ENCODE peak calls at places on chromosomes 13 and 19, in nine cellular contexts. U is heart right ventricle, F is OCI-LY7, E is hepatocyte, G is DND-41, K is stomach, Y is ascending aorta, O is uterus, D is cardiac muscle cell. S is an unnamed sample.
A peak's percentile ranks its signal among the peaks of the same experiment; 100 is the strongest.

GRCh38 chr19:13094285-13094595 is 8.4 kb downstream of the LYL1 start:
- DNase-seq in U (no peak), F (no peak), E (no peak), G (no peak), K (no peak), Y (peak; percentile 67), O (peak; percentile 46), D (no peak), S (no peak)

GRCh38 chr19:29259153-29259552 is 46.2 kb upstream of the UQCRFS1 start:
- DNase-seq in U (no peak), F (peak; percentile 18), E (no peak), G (peak; percentile 7), K (no peak), Y (no peak), O (no peak), D (no peak), S (peak; percentile 32)

GRCh38 chr13:36192166-36192565 is 22.2 kb downstream of the SOHLH2 start:
- DNase-seq in U (no peak), F (no peak), E (no peak), G (no peak), K (no peak), Y (no peak), O (no peak), D (peak; percentile 9), S (peak; percentile 41)

GRCh38 chr13:106523566-106523965 is 11.9 kb downstream of the EFNB2 start:
- DNase-seq in U (no peak), F (no peak), E (no peak), G (no peak), K (no peak), Y (no peak), O (no peak), D (peak; percentile 44), S (no peak)

GRCh38 chr13:113671066-113672001 is 4.3 kb downstream of the GRK1 start:
- DNase-seq in U (no peak), F (no peak), E (no peak), G (no peak), K (peak; percentile 23), Y (peak; percentile 53), O (peak; percentile 11), D (no peak), S (no peak)

GRCh38 chr19:8473652-8474476 is 28.6 kb downstream of the PRAM1 start:
- DNase-seq in U (no peak), F (peak; percentile 84), E (no peak), G (no peak), K (no peak), Y (no peak), O (no peak), D (no peak), S (no peak)

GRCh38 chr19:48417436-48417835 is 24.0 kb downstream of the GRIN2D start:
- DNase-seq in U (no peak), F (no peak), E (no peak), G (no peak), K (no peak), Y (no peak), O (no peak), D (no peak), S (no peak)

GRCh38 chr13:35926859-35927530 is 204.2 kb downstream of the DCLK1 start:
- DNase-seq in U (no peak), F (no peak), E (no peak), G (no peak), K (no peak), Y (no peak), O (peak; percentile 47), D (peak; percentile 17), S (no peak)

GRCh38 chr19:11111117-11111770 is 22.0 kb downstream of the LDLR start:
- DNase-seq in U (no peak), F (no peak), E (no peak), G (no peak), K (no peak), Y (no peak), O (no peak), D (no peak), S (no peak)

GRCh38 chr13:101892296-101892695 is 439.8 kb downstream of the ITGBL1 start:
- DNase-seq in U (no peak), F (no peak), E (no peak), G (no peak), K (no peak), Y (no peak), O (no peak), D (no peak), S (no peak)

GRCh38 chr19:9498183-9498902 is at the start of gene ZNF560:
- DNase-seq in U (no peak), F (no peak), E (no peak), G (no peak), K (no peak), Y (no peak), O (no peak), D (peak; percentile 41), S (peak; percentile 47)

GRCh38 chr19:10603084-10603872 is 16.2 kb upstream of the AP1M2 start:
- DNase-seq in U (peak; percentile 67), F (peak; percentile 94), E (peak; percentile 29), G (peak; percentile 89), K (peak; percentile 57), Y (peak; percentile 86), O (peak; percentile 27), D (peak; percentile 29), S (peak; percentile 56)

GRCh38 chr13:95788100-95788463 is 111.1 kb downstream of the DNAJC3 start:
- DNase-seq in U (no peak), F (no peak), E (no peak), G (no peak), K (no peak), Y (no peak), O (no peak), D (no peak), S (no peak)

GRCh38 chr13:95787356-95788099 is 110.6 kb downstream of the DNAJC3 start:
- DNase-seq in U (no peak), F (no peak), E (no peak), G (no peak), K (no peak), Y (no peak), O (no peak), D (no peak), S (no peak)

GRCh38 chr13:95784161-95784880 is 107.4 kb downstream of the DNAJC3 start:
- DNase-seq in U (no peak), F (no peak), E (peak; percentile 56), G (no peak), K (no peak), Y (no peak), O (no peak), D (peak; percentile 90), S (no peak)

GRCh38 chr13:95783747-95784146 is 106.8 kb downstream of the DNAJC3 start:
- DNase-seq in U (no peak), F (no peak), E (no peak), G (no peak), K (no peak), Y (no peak), O (no peak), D (no peak), S (peak; percentile 32)

GRCh38 chr13:95784891-95785290 is 108.0 kb downstream of the DNAJC3 start:
- DNase-seq in U (no peak), F (no peak), E (no peak), G (no peak), K (no peak), Y (no peak), O (no peak), D (peak; percentile 49), S (no peak)
- TF ChIP-seq CTCF in U (no peak), F (no peak), E (no peak), G (no peak), K (no peak), Y (no peak), O (no peak), D (no peak), S (no peak)

DNA sequence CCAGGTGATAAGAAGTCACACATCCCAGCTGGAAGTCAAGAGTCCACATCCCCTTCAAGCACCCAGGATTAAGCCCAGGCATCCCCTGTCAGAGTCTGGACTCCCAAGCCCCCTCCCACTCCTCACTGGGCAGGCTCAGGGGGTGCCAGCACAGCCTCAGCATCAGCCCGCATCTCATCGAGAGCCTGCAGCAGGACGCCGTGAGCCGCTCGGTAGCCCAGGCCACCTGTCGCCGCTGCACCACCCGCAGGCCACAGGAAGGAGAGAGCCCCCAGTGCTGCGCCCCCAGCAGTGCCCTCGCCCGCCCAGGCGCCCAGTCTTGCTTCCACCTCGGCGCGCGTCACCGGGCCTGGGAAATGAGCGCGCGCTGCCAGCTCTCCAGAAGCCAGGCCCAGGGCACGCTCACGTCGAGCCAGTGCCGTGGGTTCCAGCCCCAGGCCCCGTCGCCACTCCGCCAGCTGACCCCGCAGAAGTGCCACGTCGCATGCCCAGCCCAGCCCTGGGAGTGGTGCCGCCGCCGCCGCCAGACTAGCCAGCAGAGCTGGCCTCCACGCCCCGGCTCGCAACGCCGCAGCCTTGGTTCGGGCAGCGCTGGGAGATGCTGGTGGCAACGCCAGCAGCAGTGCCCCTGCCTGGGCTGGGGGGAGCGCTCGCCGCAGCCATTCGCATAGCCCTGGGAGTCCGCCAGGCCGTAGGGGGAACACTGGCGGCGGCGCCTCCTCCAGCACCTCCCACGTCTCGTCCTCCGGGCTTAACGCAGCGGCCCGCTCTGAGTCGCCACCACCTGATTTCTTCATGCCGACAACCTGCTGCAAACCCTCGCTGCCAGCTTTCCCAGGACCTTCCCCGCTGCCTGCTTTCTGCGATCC is 3.8 kb downstream of the IRGQ start:
- DNase-seq in U (no peak), F (no peak), E (no peak), G (no peak), K (no peak), Y (no peak), O (no peak), D (no peak), S (no peak)
- H3K36me3 ChIP-seq in U (peaks cover 10% of the 10 kb centered on the region), F (peaks cover 5% of the 10 kb centered on the region), E (no peaks in the 10 kb centered on the region), G (peaks cover 33% of the 10 kb centered on the region), K (peaks cover 45% of the 10 kb centered on the region), Y (peaks cover 29% of the 10 kb centered on the region), O (no peaks in the 10 kb centered on the region), D (no peaks in the 10 kb centered on the region), S (peaks cover 8% of the 10 kb centered on the region)

DNA sequence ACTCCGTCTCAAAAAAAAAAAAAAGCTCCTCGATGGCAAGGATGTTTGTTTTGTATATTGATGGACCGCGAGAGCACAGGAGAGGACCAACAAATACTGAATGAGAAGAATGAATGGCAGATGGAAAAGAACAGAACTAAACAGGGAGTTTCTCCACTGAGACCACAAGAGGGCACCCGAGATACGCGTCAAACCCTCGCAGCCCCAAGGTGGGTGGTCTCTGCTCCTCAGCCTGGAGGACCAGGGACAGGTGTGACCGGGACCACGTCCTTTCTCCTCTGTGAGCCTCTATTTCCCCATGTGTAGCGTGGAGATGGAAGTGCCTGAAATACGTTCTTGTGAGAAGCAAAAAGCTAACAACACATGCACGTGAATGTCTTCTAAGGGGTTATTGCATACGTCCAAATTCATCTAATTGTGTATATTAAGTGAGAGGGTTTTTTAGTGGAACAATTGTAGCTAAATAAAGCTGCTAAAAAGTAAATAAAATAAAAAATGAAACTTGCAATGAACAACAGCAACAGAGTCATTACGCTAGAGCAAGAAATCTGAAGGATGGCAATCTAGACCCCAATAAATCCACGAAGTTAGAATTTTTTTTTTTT is 8.3 kb upstream of the CDC42EP5 start:
- DNase-seq in U (peak; percentile 27), F (peak; percentile 61), E (peak; percentile 79), G (peak; percentile 47), K (no peak), Y (no peak), O (no peak), D (peak; percentile 65), S (peak; percentile 95)
- TF ChIP-seq CTCF in U (peak; percentile 64), F (peak; percentile 86), E (peak; percentile 75), G (peak; percentile 77), K (no peak), Y (no peak), O (peak; percentile 20), D (peak; percentile 73), S (peak; percentile 90)

DNA sequence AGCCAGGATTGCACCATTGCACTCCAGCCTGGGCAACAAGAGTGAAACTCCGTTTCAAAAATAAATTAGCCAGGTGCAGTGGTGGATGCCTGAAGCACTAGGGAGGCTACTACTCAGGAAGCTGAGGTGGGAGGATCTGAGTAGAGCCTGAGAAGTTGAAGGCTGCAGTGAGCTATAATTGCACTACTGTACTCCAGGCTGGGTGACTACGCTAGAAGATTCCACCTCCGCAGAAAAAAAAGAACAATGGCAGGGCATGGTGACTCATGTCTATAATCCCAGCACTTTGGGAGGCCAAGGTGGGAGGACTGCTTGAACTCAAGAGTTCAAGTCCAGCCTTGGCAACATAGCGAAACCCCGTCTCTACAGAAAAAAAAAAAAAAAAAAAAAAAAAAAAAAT is 20.5 kb downstream of the HAUS8 start:
- DNase-seq in U (no peak), F (no peak), E (no peak), G (no peak), K (no peak), Y (no peak), O (no peak), D (no peak), S (no peak)
- H3K36me3 ChIP-seq in U (no peaks in the 10 kb centered on the region), F (peaks cover 97% of the 10 kb centered on the region), E (no peaks in the 10 kb centered on the region), G (peaks cover 94% of the 10 kb centered on the region), K (peaks cover 88% of the 10 kb centered on the region), Y (peaks cover 46% of the 10 kb centered on the region), O (no peaks in the 10 kb centered on the region), D (peaks cover 9% of the 10 kb centered on the region), S (peaks cover 38% of the 10 kb centered on the region)

S was measured in GM23338.